ENCODE peak calls at places on chromosomes 1 and 21, in seven cellular contexts. Z is HepG2, E is H1, W is GM12892, Q is K562, I is GM12878, S is SK-N-SH. L is an unnamed sample.

GRCh38 chr1:113812661-113813135 is 422 bp upstream of the RSBN1 start:
- DNase-seq in Z (no peak), E (no peak), W (no peak), Q (peak; percentile 51), I (no peak), S (peak; percentile 58), L (no peak)

GRCh38 chr1:211724711-211725196 is 49.3 kb upstream of the NEK2 start:
- DNase-seq in Z (peak; percentile 19), E (no peak), W (no peak), Q (no peak), I (no peak), S (no peak), L (no peak)

GRCh38 chr1:243962541-243962940 is 88.5 kb upstream of the ZBTB18 start:
- DNase-seq in Z (no peak), E (no peak), W (no peak), Q (no peak), I (no peak), S (no peak), L (no peak)

GRCh38 chr1:58515794-58516401 is 30.6 kb downstream of the OMA1 start:
- DNase-seq in Z (peak; percentile 72), E (peak; percentile 7), W (no peak), Q (peak; percentile 60), I (peak; percentile 13), S (peak; percentile 64), L (no peak)

GRCh38 chr1:17061486-17062271 is 7.8 kb upstream of the SDHB start:
- DNase-seq in Z (no peak), E (no peak), W (no peak), Q (no peak), I (no peak), S (no peak), L (no peak)

GRCh38 chr1:167152192-167152876 is 58.5 kb downstream of the STYXL2 start:
- DNase-seq in Z (no peak), E (no peak), W (no peak), Q (no peak), I (no peak), S (no peak), L (no peak)

GRCh38 chr1:55127827-55128343 is 87.3 kb downstream of the USP24 start:
- DNase-seq in Z (no peak), E (no peak), W (no peak), Q (no peak), I (peak; percentile 20), S (no peak), L (no peak)

GRCh38 chr1:91450260-91450659 is 45.6 kb upstream of the HFM1 start:
- DNase-seq in Z (no peak), E (no peak), W (no peak), Q (no peak), I (no peak), S (no peak), L (no peak)

GRCh38 chr1:176227579-176227978 is 20.5 kb upstream of the COP1 start:
- DNase-seq in Z (no peak), E (no peak), W (no peak), Q (no peak), I (no peak), S (no peak), L (no peak)

GRCh38 chr1:229940689-229941088 is 126.3 kb upstream of the GALNT2 start:
- DNase-seq in Z (no peak), E (no peak), W (no peak), Q (no peak), I (no peak), S (no peak), L (no peak)

GRCh38 chr1:222283147-222283768 is 264.6 kb downstream of the HHIPL2 start:
- DNase-seq in Z (no peak), E (no peak), W (no peak), Q (no peak), I (no peak), S (no peak), L (no peak)

GRCh38 chr1:229882621-229883020 is 184.4 kb upstream of the GALNT2 start:
- DNase-seq in Z (no peak), E (no peak), W (no peak), Q (no peak), I (no peak), S (no peak), L (no peak)

GRCh38 chr1:25487628-25488027 is 55.8 kb upstream of the LDLRAP1 start:
- DNase-seq in Z (peak; percentile 8), E (no peak), W (no peak), Q (peak; percentile 59), I (no peak), S (peak; percentile 37), L (no peak)

GRCh38 chr1:151710187-151710586 is 6.4 kb downstream of the CELF3 start:
- DNase-seq in Z (no peak), E (no peak), W (no peak), Q (peak; percentile 76), I (no peak), S (peak; percentile 94), L (no peak)

GRCh38 chr1:20194770-20195463 is 8.6 kb upstream of the PLA2G2C start:
- DNase-seq in Z (peak; percentile 44), E (no peak), W (no peak), Q (peak; percentile 79), I (peak; percentile 13), S (peak; percentile 57), L (peak; percentile 51)

GRCh38 chr1:50415235-50416149 is 7.8 kb downstream of the DMRTA2 start:
- DNase-seq in Z (no peak), E (no peak), W (no peak), Q (peak; percentile 10), I (no peak), S (peak; percentile 70), L (no peak)

GRCh38 chr1:69284508-69284907 is 283.2 kb upstream of the LRRC7 start:
- DNase-seq in Z (no peak), E (no peak), W (no peak), Q (no peak), I (no peak), S (no peak), L (no peak)

GRCh38 chr1:67747667-67748066 is 62.7 kb downstream of the GADD45A start:
- DNase-seq in Z (no peak), E (no peak), W (no peak), Q (no peak), I (no peak), S (no peak), L (no peak)
- TF ChIP-seq TAF1 in Z (no peak), E (no peak), W (no peak), Q (no peak), I (no peak), S (no peak), L (no peak)

GRCh38 chr21:24023936-24024335 is 1583.3 kb downstream of the MRPL39 start:
- DNase-seq in Z (no peak), E (no peak), W (no peak), Q (no peak), I (no peak), S (peak; percentile 27), L (no peak)
- TF ChIP-seq TAF1 in Z (no peak), E (no peak), W (no peak), Q (no peak), I (no peak), S (no peak), L (no peak)

GRCh38 chr1:30313176-30313575 is 410.2 kb downstream of the MATN1 start:
- DNase-seq in Z (no peak), E (no peak), W (no peak), Q (no peak), I (no peak), S (no peak), L (no peak)

GRCh38 chr1:30316056-30316455 is 407.3 kb downstream of the MATN1 start:
- DNase-seq in Z (no peak), E (no peak), W (no peak), Q (no peak), I (no peak), S (no peak), L (no peak)

GRCh38 chr1:30314591-30314990 is 408.8 kb downstream of the MATN1 start:
- DNase-seq in Z (no peak), E (no peak), W (no peak), Q (no peak), I (no peak), S (no peak), L (no peak)

GRCh38 chr1:30313584-30313983 is 409.8 kb downstream of the MATN1 start:
- DNase-seq in Z (no peak), E (no peak), W (no peak), Q (no peak), I (no peak), S (no peak), L (no peak)

DNA sequence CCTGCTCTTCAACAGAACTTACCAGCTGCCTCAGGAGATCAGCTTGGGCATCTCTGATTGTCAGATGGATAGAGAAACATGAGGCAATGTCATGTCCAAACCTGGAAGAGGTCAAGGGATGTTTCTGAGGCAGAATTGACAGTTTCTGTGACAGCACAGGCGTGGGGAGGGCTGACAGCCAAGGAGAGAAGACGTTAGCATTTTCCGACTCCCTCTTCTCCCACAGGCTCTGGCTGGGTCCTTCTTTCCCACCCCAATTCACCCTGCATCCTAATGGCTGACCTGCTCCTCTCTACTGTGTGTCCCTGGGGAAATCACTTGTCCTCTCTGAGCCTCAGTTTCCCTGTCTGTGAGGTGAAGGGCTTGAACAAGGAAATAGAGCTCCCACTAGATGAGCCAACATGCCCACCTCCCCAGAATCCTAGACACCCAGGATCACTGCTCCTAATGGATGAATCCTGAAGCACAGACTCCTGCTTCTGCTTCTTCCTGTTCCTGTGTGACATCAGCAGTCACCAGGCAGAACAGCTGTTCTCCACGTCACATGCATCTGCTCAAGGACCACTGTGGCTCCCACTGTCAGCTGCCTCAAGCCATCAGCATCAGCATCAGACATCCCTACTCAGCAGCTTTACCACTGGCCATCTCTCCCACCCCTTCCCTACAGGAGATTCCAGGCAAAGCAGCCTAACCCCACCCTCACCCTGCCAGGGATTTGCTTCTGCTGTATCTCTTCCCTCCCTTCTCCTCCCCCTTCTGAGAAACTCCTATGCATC is 408.0 kb downstream of the MATN1 start:
- DNase-seq in Z (no peak), E (no peak), W (no peak), Q (no peak), I (no peak), S (no peak), L (no peak)
- TF ChIP-seq TAF1 in Z (no peak), E (no peak), W (no peak), Q (no peak), I (no peak), S (no peak), L (no peak)

GRCh38 chr1:154768456-154769125 is 101.5 kb downstream of the KCNN3 start:
- DNase-seq in Z (no peak), E (no peak), W (no peak), Q (no peak), I (no peak), S (no peak), L (no peak)

GRCh38 chr1:154767315-154768240 is 102.5 kb downstream of the KCNN3 start:
- DNase-seq in Z (no peak), E (no peak), W (no peak), Q (no peak), I (no peak), S (peak; percentile 63), L (no peak)

GRCh38 chr1:154764181-154764580 is 105.9 kb downstream of the KCNN3 start:
- DNase-seq in Z (no peak), E (no peak), W (no peak), Q (no peak), I (no peak), S (no peak), L (no peak)

GRCh38 chr1:154764773-154765172 is 105.3 kb downstream of the KCNN3 start:
- DNase-seq in Z (no peak), E (no peak), W (no peak), Q (no peak), I (no peak), S (no peak), L (no peak)

DNA sequence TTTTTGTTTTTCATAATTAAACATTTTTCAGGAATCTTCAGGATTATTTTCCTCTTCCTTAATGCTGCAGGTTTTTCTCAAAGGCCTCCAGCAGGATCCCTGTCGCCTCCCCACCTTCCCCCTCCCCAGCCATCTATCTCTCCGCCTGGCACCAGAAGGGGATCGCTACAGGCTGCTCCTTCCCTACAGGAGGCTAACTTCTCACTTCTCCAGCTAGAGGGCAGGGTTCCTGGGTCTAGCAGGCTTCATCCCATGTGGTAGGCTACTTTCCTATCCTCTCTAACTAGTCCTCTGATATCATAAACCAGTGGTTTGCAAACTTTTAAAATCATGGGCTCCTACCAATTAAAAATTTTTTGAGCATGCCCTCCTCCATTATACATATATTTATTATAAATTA is 104.1 kb downstream of the KCNN3 start:
- DNase-seq in Z (peak; percentile 35), E (no peak), W (no peak), Q (no peak), I (no peak), S (peak; percentile 68), L (no peak)
- TF ChIP-seq TAF1 in Z (no peak), E (no peak), W (no peak), Q (no peak), I (no peak), S (no peak), L (no peak)

L was measured in GM12891.